ENCODE peak calls at places on chromosome 21, in eight cellular contexts. E, G, D, V, R, M, T and J are unnamed samples.

GRCh38 chr21:24456358-24456757 is 1150.9 kb downstream of the MRPL39 start:
- DNase-seq in V (peak; percentile 74), G (no peak), R (peak; percentile 22), E (no peak), D (no peak), M (no peak), T (no peak), J (no peak)

GRCh38 chr21:33899199-33899598 is 16.4 kb downstream of the ATP5PO start:
- DNase-seq in M (no peak), G (no peak), V (no peak), E (no peak), D (no peak), R (no peak), T (no peak), J (no peak)

GRCh38 chr21:18070392-18070791 is 174.2 kb upstream of the CHODL start:
- DNase-seq in V (no peak), T (no peak), E (no peak), R (no peak), M (no peak), G (no peak), D (no peak), J (no peak)

GRCh38 chr21:38470762-38471161 is 27.5 kb downstream of the ERG start:
- DNase-seq in D (no peak), V (no peak), E (no peak), G (no peak), R (no peak), M (peak; percentile 3), T (no peak), J (no peak)

GRCh38 chr21:39348040-39348354 is 891 bp downstream of the HMGN1 start:
- DNase-seq in M (no peak), D (no peak), T (no peak), G (no peak), E (no peak), R (no peak), V (no peak), J (no peak)

GRCh38 chr21:39666681-39667315 is 54.1 kb downstream of the B3GALT5 start:
- DNase-seq in T (no peak), V (peak; percentile 69), G (no peak), D (no peak), M (no peak), E (no peak), R (no peak), J (no peak)

GRCh38 chr21:24693779-24694178 is 913.5 kb downstream of the MRPL39 start:
- DNase-seq in T (no peak), E (no peak), R (no peak), M (no peak), V (no peak), D (no peak), G (no peak), J (no peak)

GRCh38 chr21:35136586-35137254 is 87.6 kb upstream of the RUNX1 start:
- DNase-seq in T (no peak), M (peak; percentile 18), R (no peak), E (no peak), V (no peak), G (no peak), D (peak; percentile 69), J (no peak)

GRCh38 chr21:29221259-29221744 is 77.4 kb upstream of the BACH1 start:
- DNase-seq in M (no peak), T (no peak), D (no peak), V (no peak), G (no peak), E (no peak), R (no peak), J (no peak)

GRCh38 chr21:33825898-33826297 is 89.7 kb downstream of the ATP5PO start:
- DNase-seq in M (no peak), G (no peak), T (no peak), E (no peak), V (no peak), R (no peak), D (no peak), J (no peak)

GRCh38 chr21:31730687-31731111 is 1.2 kb downstream of the SCAF4 start:
- DNase-seq in R (no peak), M (peak; percentile 10), V (no peak), E (no peak), G (no peak), T (no peak), D (no peak), J (no peak)

GRCh38 chr21:23245231-23245630 is 2247.0 kb downstream of the NCAM2 start:
- DNase-seq in R (no peak), G (no peak), V (no peak), M (no peak), D (no peak), T (no peak), E (no peak), J (no peak)

GRCh38 chr21:32940079-32941014 is 85.4 kb upstream of the OLIG2 start:
- DNase-seq in R (no peak), G (no peak), M (peak; percentile 7), T (peak; percentile 34), D (peak; percentile 78), V (peak; percentile 50), E (no peak), J (peak; percentile 37)

DNA sequence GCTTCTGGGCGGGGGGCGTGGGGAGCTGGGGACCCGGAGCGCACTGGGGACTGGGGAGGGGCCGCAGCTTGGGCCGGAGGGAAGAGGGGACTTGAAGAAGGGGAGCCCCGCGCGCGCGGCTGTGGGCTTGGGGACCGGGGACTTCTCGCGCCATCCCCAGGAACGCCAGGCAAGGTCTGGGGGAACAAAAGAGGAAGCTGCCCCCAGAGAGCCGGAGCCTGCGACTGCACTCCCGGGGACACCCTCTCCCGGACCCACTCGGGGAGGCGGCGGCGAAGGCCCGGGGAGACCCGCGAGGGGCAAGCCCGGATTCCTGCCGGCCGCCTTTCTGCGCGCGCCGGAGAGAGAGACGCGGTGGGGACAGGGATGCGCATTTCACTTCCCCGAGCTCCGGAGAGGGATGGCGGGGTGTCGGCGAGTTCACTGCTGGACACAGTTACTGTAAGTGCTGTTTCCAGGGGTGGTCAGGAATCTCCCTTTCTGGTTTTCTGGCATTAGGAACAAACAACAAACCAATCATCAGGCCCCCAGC is 732 bp downstream of the ABCG1 start:
- DNase-seq in T (peak; percentile 34), M (no peak), G (peak; percentile 35), D (peak; percentile 37), R (peak; percentile 89), E (no peak), V (peak; percentile 23), J (no peak)
- H3K27ac ChIP-seq in T (peak overlapping the region; percentile 91), M (peak overlapping the region; percentile 84), G (peak overlapping the region; percentile 73), D (peak overlapping the region; percentile 26), R (peak overlapping the region; percentile 23), E (peak overlapping the region; percentile 84), V (peak overlapping the region; percentile 51), J (peak overlapping the region; percentile 86)

DNA sequence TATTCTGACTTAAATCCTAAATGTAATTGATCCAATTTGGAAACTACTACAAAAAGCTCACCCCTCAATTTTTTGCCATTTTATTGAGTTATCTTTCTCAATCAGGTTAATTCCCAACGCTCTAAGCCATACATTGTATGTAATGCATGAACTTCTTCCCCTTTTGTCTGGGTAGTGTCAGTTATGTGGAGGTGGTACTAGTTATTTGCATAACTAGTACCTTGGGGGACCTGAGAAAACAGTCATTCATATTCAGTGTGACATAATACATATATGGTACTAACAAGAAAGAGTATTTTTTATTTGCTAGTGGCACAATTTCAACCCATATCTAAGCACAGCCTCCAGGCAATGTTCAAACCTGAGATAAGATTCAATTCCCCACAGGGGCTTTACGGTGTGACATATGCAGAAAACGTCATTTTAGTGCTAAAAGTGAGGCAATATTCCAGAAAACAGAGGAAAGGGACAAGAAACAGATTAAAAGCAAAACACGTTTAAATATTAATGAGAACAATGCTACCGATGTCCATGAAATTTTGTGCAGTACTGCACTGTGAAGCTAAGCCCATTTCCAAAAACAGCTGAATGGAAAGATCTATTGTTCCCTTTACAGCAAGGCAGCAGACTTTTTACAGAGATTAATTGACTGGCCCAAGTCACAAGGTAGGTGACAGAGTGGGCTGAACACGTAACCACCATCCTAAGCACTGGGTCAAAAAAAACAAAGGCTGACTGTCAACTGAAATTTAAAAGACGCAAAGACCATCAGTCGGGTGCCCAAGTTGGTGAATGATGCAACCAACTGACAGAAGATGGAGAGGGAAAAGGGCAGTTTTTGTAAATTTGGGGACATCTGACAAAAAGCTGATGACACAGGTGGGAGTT is 1.4 kb downstream of the HLCS start:
- DNase-seq in M (no peak), T (no peak), V (no peak), E (no peak), R (no peak), D (no peak), G (no peak), J (no peak)
- H3K4me3 ChIP-seq in M (peak overlapping the region; percentile 70), T (no peak overlapping the region), V (no peak overlapping the region), E (peak overlapping the region; percentile 51), R (peak overlapping the region; percentile 76), D (peak overlapping the region; percentile 92), G (peak overlapping the region; percentile 84), J (peak overlapping the region; percentile 54)

GRCh38 chr21:14550200-14550599 is 4.1 kb upstream of the SAMSN1 start:
- DNase-seq in R (no peak), T (no peak), G (no peak), M (no peak), V (no peak), E (peak; percentile 55), D (no peak), J (no peak)
- H3K4me1 ChIP-seq in R (no peaks in the 10 kb centered on the region), T (peaks cover 16% of the 10 kb centered on the region), G (no peaks in the 10 kb centered on the region), M (no peaks in the 10 kb centered on the region), V (no peaks in the 10 kb centered on the region), E (peaks cover 59% of the 10 kb centered on the region), D (no peaks in the 10 kb centered on the region), J (peaks cover 39% of the 10 kb centered on the region)

GRCh38 chr21:44439211-44439600 is 16.1 kb upstream of the LRRC3 start:
- DNase-seq in D (no peak), M (no peak), R (peak; percentile 64), E (no peak), V (no peak), T (no peak), G (no peak), J (no peak)

GRCh38 chr21:44437696-44438431 is 17.4 kb upstream of the LRRC3 start:
- DNase-seq in D (no peak), V (no peak), M (no peak), E (no peak), R (peak; percentile 64), G (no peak), T (no peak), J (no peak)

GRCh38 chr21:44437371-44437695 is 18.0 kb upstream of the LRRC3 start:
- DNase-seq in M (no peak), V (no peak), R (peak; percentile 12), E (no peak), T (no peak), G (no peak), D (no peak), J (no peak)

GRCh38 chr21:44436958-44437357 is 18.4 kb upstream of the LRRC3 start:
- DNase-seq in D (no peak), V (no peak), G (no peak), M (no peak), T (no peak), E (no peak), R (peak; percentile 45), J (peak; percentile 24)

DNA sequence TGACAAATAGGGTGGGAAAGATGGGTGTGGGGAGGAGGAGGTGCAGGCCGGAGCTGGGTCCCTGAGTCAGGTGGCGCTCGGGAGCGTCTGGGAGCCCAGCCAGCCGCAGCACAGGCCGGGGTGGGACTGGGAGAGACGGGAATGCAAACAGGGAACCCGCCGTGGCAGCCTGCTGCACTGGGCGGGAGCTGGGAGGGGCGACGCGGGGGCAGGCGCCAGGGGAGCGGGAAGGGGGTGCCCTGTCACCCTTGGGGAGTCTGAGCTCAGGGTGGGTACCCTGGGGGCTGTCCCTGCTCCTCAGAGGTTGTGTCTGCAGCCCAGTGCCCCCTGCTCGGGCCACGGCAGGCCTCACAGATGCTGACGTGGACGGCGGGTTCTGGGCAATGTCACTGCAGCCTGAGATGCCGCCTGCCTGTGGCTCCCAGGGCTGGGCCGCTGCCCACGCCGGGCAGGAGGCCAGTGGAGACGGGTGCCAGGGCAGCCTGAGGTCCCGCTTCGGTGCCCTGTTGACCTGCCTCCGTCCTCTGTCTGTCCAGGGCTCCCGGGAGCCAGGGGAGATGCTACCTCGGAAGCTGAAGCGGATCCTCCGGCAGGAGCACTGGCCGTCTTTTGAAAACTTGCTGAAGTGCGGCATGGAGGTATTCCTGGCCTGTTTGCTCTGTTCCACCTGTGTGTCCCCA is 16.6 kb upstream of the LRRC3 start:
- DNase-seq in G (no peak), R (peak; percentile 36), V (peak; percentile 46), M (no peak), E (no peak), D (no peak), T (no peak), J (peak; percentile 46)
- H3K27ac ChIP-seq in G (no peak overlapping the region), R (no peak overlapping the region), V (no peak overlapping the region), M (no peak overlapping the region), E (no peak overlapping the region), D (no peak overlapping the region), T (no peak overlapping the region), J (no peak overlapping the region)